ENCODE peak calls at places on chromosome 20, in nine cellular contexts. S is brain microvascular endothelial cell; Z is CD4-positive, alpha-beta memory T cell; F is H4; A is HS-5; M is K562; N is EL; I is activated CD4-positive, alpha-beta T cell treated with anti-CD3 and anti-CD28 coated beads for 4 hours; L is HCEC 1CT. T is an unnamed sample.
A peak's percentile ranks its signal among the peaks of the same experiment; 100 is the strongest.

GRCh38 chr20:19903168-19903676 is 113.9 kb upstream of the NAA20 start:
- DNase-seq in S (peak; percentile 43), Z (peak; percentile 9), F (peak; percentile 88), A (no peak), M (no peak), N (no peak), I (no peak), L (peak; percentile 66), T (no peak)

GRCh38 chr20:57844626-57845596 is 135.1 kb upstream of the PMEPA1 start:
- DNase-seq in S (no peak), Z (no peak), F (no peak), A (no peak), M (no peak), N (no peak), I (no peak), L (no peak), T (no peak)

GRCh38 chr20:62744761-62745160 is 36.1 kb downstream of the NTSR1 start:
- DNase-seq in S (no peak), Z (no peak), F (no peak), A (no peak), M (no peak), N (no peak), I (no peak), L (no peak), T (no peak)

GRCh38 chr20:19974621-19975435 is 42.3 kb upstream of the NAA20 start:
- DNase-seq in S (peak; percentile 90), Z (no peak), F (peak; percentile 86), A (peak; percentile 77), M (no peak), N (peak; percentile 88), I (no peak), L (peak; percentile 84), T (peak; percentile 84)

GRCh38 chr20:47031821-47032220 is 137.2 kb downstream of the EYA2 start:
- DNase-seq in S (no peak), Z (no peak), F (no peak), A (no peak), M (no peak), N (no peak), I (no peak), L (no peak), T (no peak)

GRCh38 chr20:53738039-53738944 is 144.7 kb upstream of the ZNF217 start:
- DNase-seq in S (peak; percentile 57), Z (no peak), F (peak; percentile 92), A (no peak), M (peak; percentile 46), N (peak; percentile 85), I (no peak), L (no peak), T (no peak)

GRCh38 chr20:17648782-17649730 is 33.0 kb downstream of the RRBP1 start:
- DNase-seq in S (no peak), Z (peak; percentile 24), F (no peak), A (no peak), M (peak; percentile 27), N (no peak), I (peak; percentile 29), L (no peak), T (no peak)

GRCh38 chr20:61185181-61185580 is 66.9 kb upstream of the CDH4 start:
- DNase-seq in S (no peak), Z (no peak), F (no peak), A (no peak), M (no peak), N (peak; percentile 42), I (no peak), L (peak; percentile 2), T (no peak)

GRCh38 chr20:2402271-2402980 is 21.7 kb downstream of the TGM6 start:
- DNase-seq in S (peak; percentile 62), Z (no peak), F (peak; percentile 45), A (no peak), M (no peak), N (peak; percentile 60), I (no peak), L (peak; percentile 11), T (peak; percentile 41)

GRCh38 chr20:14879020-14879697 is 541.7 kb upstream of the FLRT3 start:
- DNase-seq in S (peak; percentile 12), Z (no peak), F (peak; percentile 61), A (peak; percentile 81), M (no peak), N (peak; percentile 25), I (no peak), L (no peak), T (peak; percentile 93)

GRCh38 chr20:6769953-6770831 is 2.7 kb downstream of the BMP2 start:
- DNase-seq in S (peak; percentile 14), Z (no peak), F (peak; percentile 31), A (no peak), M (no peak), N (no peak), I (no peak), L (no peak), T (no peak)

GRCh38 chr20:62149532-62150235 is 6.1 kb downstream of the SS18L1 start:
- DNase-seq in S (no peak), Z (no peak), F (no peak), A (no peak), M (no peak), N (no peak), I (no peak), L (no peak), T (no peak)

GRCh38 chr20:55116598-55116997 is 641.2 kb downstream of the DOK5 start:
- DNase-seq in S (no peak), Z (no peak), F (no peak), A (no peak), M (no peak), N (no peak), I (no peak), L (no peak), T (no peak)